ENCODE peak calls at places on chromosomes 13 and 19, in four cellular contexts. D is GM12878, U is K562, K is HepG2. W is an unnamed sample.

GRCh38 chr13:42377640-42378382 is 105.9 kb downstream of the AKAP11 start:
- DNase-seq in D (peak), U (no peak), K (no peak), W (no peak)

GRCh38 chr13:108220042-108220441 is 1.9 kb downstream of the ABHD13 start:
- DNase-seq in D (no peak), U (no peak), K (peak), W (no peak)

GRCh38 chr19:49847731-49848696 is 2.9 kb upstream of the PTOV1 start:
- DNase-seq in D (no peak), U (peak), K (no peak), W (no peak)

GRCh38 chr19:19410553-19411550 is 5.4 kb downstream of the GATAD2A start:
- DNase-seq in D (no peak), U (no peak), K (no peak), W (no peak)

GRCh38 chr19:48506138-48506733 is 5.4 kb downstream of the LMTK3 start:
- DNase-seq in D (no peak), U (peak), K (peak), W (no peak)

GRCh38 chr13:108787709-108788394 is 158.4 kb downstream of the MYO16 start:
- DNase-seq in D (no peak), U (no peak), K (no peak), W (no peak)

GRCh38 chr13:58369941-58370340 is 738.4 kb downstream of the PCDH17 start:
- DNase-seq in D (no peak), U (no peak), K (no peak), W (no peak)

GRCh38 chr19:43639507-43640423 is at the start of gene CADM4:
- DNase-seq in D (no peak), U (peak), K (no peak), W (no peak)

GRCh38 chr19:18589380-18590272 is 1.0 kb downstream of the REX1BD start:
- DNase-seq in D (no peak), U (peak), K (peak), W (peak)

GRCh38 chr13:27977476-27978300 is 8.6 kb upstream of the CDX2 start:
- DNase-seq in D (no peak), U (no peak), K (no peak), W (peak)

GRCh38 chr19:51002542-51003311 is 1.3 kb upstream of the KLK8 start:
- DNase-seq in D (no peak), U (peak), K (no peak), W (peak)

GRCh38 chr13:100301418-100301817 is 212.5 kb downstream of the PCCA start:
- DNase-seq in D (no peak), U (no peak), K (no peak), W (no peak)

GRCh38 chr19:19372656-19373416 is 32.6 kb upstream of the GATAD2A start:
- DNase-seq in D (no peak), U (peak), K (peak), W (peak)

GRCh38 chr13:50326746-50327145 is 311.5 kb downstream of the KCNRG start:
- DNase-seq in D (no peak), U (no peak), K (no peak), W (no peak)

GRCh38 chr13:102701331-102701730 is 6.5 kb upstream of the METTL21C start:
- DNase-seq in D (no peak), U (no peak), K (no peak), W (no peak)

GRCh38 chr19:13118424-13119193 is 545 bp downstream of the NACC1 start:
- DNase-seq in D (no peak), U (peak), K (peak), W (peak)

GRCh38 chr19:41930926-41931592 is 2.8 kb upstream of the ERFL start:
- DNase-seq in D (no peak), U (no peak), K (no peak), W (no peak)

GRCh38 chr13:113408562-113408961 is 44.6 kb upstream of the GRTP1 start:
- DNase-seq in D (no peak), U (no peak), K (no peak), W (no peak)

GRCh38 chr19:8074501-8074900 is 21.9 kb downstream of the CCL25 start:
- DNase-seq in D (no peak), U (no peak), K (no peak), W (no peak)

GRCh38 chr19:13764821-13765394 is 586 bp downstream of the MRI1 start:
- DNase-seq in D (no peak), U (peak), K (no peak), W (no peak)

GRCh38 chr19:51628153-51628939 is 1.9 kb downstream of the SIGLEC5 start:
- DNase-seq in D (no peak), U (peak), K (no peak), W (no peak)

GRCh38 chr19:57664269-57665127 is 4.2 kb upstream of the ZSCAN4 start:
- DNase-seq in D (no peak), U (peak), K (peak), W (no peak)

GRCh38 chr13:97142452-97142851 is 79.7 kb upstream of the MBNL2 start:
- DNase-seq in D (no peak), U (peak), K (peak), W (peak)

GRCh38 chr19:22606212-22606553 is 27.9 kb upstream of the ZNF492 start:
- DNase-seq in D (no peak), U (no peak), K (no peak), W (no peak)

GRCh38 chr13:33870046-33870668 is 52.2 kb downstream of the RFC3 start:
- DNase-seq in D (no peak), U (no peak), K (no peak), W (no peak)

GRCh38 chr13:49791214-49791752 is 1.2 kb downstream of the KPNA3 start:
- DNase-seq in D (peak), U (no peak), K (peak), W (no peak)

GRCh38 chr19:39870171-39870971 is 24.2 kb upstream of the FBL start:
- DNase-seq in D (no peak), U (no peak), K (no peak), W (no peak)

GRCh38 chr19:29609636-29610035 is 3.6 kb downstream of the POP4 start:
- DNase-seq in D (no peak), U (no peak), K (no peak), W (no peak)

GRCh38 chr19:50817941-50818858 is 5.4 kb downstream of the KLK1 start:
- DNase-seq in D (peak), U (peak), K (no peak), W (peak)

GRCh38 chr19:9061879-9062278 is 25.0 kb upstream of the OR1M1 start:
- DNase-seq in D (no peak), U (no peak), K (no peak), W (no peak)

GRCh38 chr19:49808762-49809154 is 4.3 kb downstream of the FUZ start:
- DNase-seq in D (no peak), U (peak), K (peak), W (peak)

GRCh38 chr13:48965736-48966135 is 10.0 kb upstream of the FNDC3A start:
- DNase-seq in D (no peak), U (no peak), K (no peak), W (no peak)

GRCh38 chr13:110089815-110090214 is 217.1 kb downstream of the COL4A1 start:
- DNase-seq in D (no peak), U (no peak), K (no peak), W (no peak)

GRCh38 chr13:44649118-44649455 is 73.0 kb upstream of the TSC22D1 start:
- DNase-seq in D (no peak), U (no peak), K (no peak), W (no peak)

GRCh38 chr19:35509018-35509652 is 4.3 kb downstream of the DMKN start:
- DNase-seq in D (peak), U (peak), K (peak), W (no peak)

GRCh38 chr19:3335431-3336350 is 30.7 kb upstream of the NFIC start:
- DNase-seq in D (no peak), U (no peak), K (no peak), W (no peak)

GRCh38 chr13:73677041-73677589 is 457.1 kb downstream of the KLF12 start:
- DNase-seq in D (no peak), U (no peak), K (no peak), W (peak)
- TF ChIP-seq BHLHE40 in D (no peak), U (no peak), K (no peak), W (no peak)

GRCh38 chr13:30033681-30034447 is 183.4 kb upstream of the UBL3 start:
- DNase-seq in D (no peak), U (no peak), K (no peak), W (peak)
- TF ChIP-seq MYC in D (no peak), U (no peak), K (no peak), W (no peak)

GRCh38 chr19:52691215-52691610 is 43.6 kb downstream of the ZNF611 start:
- DNase-seq in D (no peak), U (no peak), K (no peak), W (no peak)
- TF ChIP-seq BHLHE40 in D (no peak), U (no peak), K (no peak), W (no peak)

DNA sequence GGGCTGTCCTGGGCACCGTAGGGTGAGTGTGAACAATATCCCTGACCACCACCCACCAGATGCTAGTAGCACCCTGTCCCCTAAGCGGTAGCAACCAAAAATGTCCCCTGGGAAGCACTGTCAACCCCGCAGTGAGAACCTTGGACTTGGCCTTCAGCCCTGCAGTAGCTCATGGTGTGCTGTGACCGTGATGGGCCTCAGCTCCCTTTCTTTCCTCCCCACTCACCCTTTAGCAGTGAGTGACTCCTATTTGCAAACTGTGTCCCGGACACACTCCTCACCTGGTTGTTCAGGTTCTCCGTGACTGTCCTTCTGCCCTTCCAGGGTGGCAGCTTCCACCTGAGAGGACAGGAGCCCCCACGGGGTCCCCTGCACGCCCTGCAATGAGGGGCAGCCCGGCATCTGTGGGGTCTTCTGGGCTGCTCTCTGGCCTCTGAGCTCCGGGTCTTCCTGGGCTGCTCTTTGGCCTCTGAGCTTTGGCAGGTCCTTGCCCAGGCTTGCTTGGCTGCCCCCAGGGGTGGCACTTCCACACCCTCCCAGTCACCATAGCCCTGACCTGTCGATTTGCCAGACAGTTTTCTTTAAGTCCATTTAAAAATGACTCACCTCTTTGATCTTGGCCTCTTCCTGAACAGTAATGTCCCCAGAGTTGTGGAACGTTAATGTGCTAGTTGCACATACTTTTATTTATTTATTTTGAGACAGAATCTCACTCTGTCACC is 3.8 kb downstream of the KDM4B start:
- DNase-seq in D (no peak), U (no peak), K (peak), W (peak)
- TF ChIP-seq MYC in D (no peak), U (no peak), K (no peak), W (no peak)

DNA sequence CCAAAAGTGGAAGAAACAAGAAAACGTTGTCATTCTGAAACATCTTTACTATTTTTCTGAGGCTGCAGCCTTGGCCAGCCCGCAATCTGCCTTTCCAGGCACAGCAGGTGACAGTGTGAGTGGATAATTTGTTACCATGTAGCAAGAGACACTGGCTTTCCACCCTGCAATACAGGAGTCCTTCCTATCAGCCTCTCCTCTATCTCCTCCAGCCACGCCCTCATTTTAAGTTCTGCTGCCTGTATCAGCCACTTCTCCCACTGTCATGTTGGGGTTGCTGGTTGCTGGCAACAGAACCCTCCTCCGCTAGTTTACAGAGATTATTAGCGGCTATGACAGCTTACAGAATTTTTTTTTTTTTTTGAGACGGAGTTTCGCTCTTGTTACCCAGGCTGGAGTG is 7.7 kb upstream of the LGALS7 start:
- DNase-seq in D (no peak), U (peak), K (no peak), W (no peak)
- TF ChIP-seq BHLHE40 in D (no peak), U (peak), K (no peak), W (no peak)

GRCh38 chr13:76635232-76636021 is 250.8 kb downstream of the KCTD12 start:
- DNase-seq in D (no peak), U (no peak), K (no peak), W (no peak)

GRCh38 chr13:76638882-76639281 is 247.3 kb downstream of the KCTD12 start:
- DNase-seq in D (no peak), U (no peak), K (no peak), W (no peak)

GRCh38 chr13:76638160-76638559 is 248.0 kb downstream of the KCTD12 start:
- DNase-seq in D (no peak), U (no peak), K (no peak), W (no peak)

GRCh38 chr13:76637651-76638111 is 248.5 kb downstream of the KCTD12 start:
- DNase-seq in D (no peak), U (no peak), K (no peak), W (no peak)

GRCh38 chr13:76636881-76637280 is 249.3 kb downstream of the KCTD12 start:
- DNase-seq in D (no peak), U (no peak), K (no peak), W (no peak)
- TF ChIP-seq MYC in D (no peak), U (no peak), K (no peak), W (no peak)

GRCh38 chr13:25171170-25171516 is 945 bp downstream of the AMER2 start:
- DNase-seq in D (no peak), U (no peak), K (no peak), W (no peak)
- TF ChIP-seq BHLHE40 in D (no peak), U (no peak), K (no peak), W (no peak)

DNA sequence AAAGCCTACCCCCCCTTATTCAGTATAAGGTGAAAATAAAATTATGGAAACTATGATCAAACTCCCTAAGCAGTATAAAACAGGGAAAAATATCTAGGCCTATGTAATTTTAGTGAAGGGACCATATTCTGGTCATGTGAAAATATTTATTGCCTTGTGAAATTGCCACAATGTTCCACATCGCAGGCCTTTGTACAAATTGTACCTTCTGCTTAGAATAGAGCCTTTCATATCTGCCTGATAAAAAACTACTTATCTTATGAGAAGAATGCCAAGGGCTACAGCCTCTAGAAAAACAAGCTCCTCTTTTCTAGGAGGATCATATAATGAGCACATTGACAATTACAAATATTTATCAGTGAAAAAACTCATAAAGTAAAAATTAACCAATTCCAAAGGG is 1280.0 kb downstream of the EFNB2 start:
- DNase-seq in D (no peak), U (no peak), K (no peak), W (no peak)
- TF ChIP-seq MYC in D (no peak), U (no peak), K (no peak), W (no peak)

GRCh38 chr13:51453308-51453958 is 597 bp upstream of the INTS6 start:
- DNase-seq in D (peak), U (peak), K (peak), W (peak)
- TF ChIP-seq BHLHE40 in D (peak), U (no peak), K (no peak), W (no peak)

W was measured in A549.